ENCODE peak calls at places on chromosome 3, in five cellular contexts. I is H9, Q is neuronal stem cell, J is H1, D is IMR-90. N is an unnamed sample.

GRCh38 chr3:79040701-79041100 is 727.1 kb downstream of the ROBO1 start:
- DNase-seq in J (no peak), Q (no peak), D (peak; percentile 91), I (no peak), N (peak; percentile 68)

GRCh38 chr3:126394179-126394976 is at the start of gene CFAP100:
- DNase-seq in J (peak; percentile 85), D (peak; percentile 15), I (peak; percentile 88), Q (peak; percentile 80), N (peak; percentile 36)

GRCh38 chr3:175940881-175941280 is 1081.7 kb downstream of the NAALADL2 start:
- DNase-seq in D (no peak), Q (no peak), J (peak; percentile 64), I (peak; percentile 89), N (peak; percentile 18)

GRCh38 chr3:108552267-108553159 is 36.7 kb downstream of the CIP2A start:
- DNase-seq in J (no peak), Q (peak; percentile 31), I (no peak), D (peak; percentile 56), N (peak; percentile 86)

GRCh38 chr3:65878831-65879230 is 159.9 kb downstream of the MAGI1 start:
- DNase-seq in J (peak; percentile 50), I (peak; percentile 66), D (no peak), Q (no peak), N (no peak)

GRCh38 chr3:87694678-87695077 is 364.1 kb downstream of the CGGBP1 start:
- DNase-seq in Q (no peak), I (no peak), J (no peak), D (no peak), N (no peak)

GRCh38 chr3:123723527-123724168 is 138.8 kb upstream of the HACD2 start:
- DNase-seq in J (peak; percentile 76), D (peak; percentile 80), Q (peak; percentile 79), I (peak; percentile 75), N (peak; percentile 70)

GRCh38 chr3:40873934-40874699 is 325.2 kb upstream of the CTNNB1 start:
- DNase-seq in J (no peak), I (no peak), Q (no peak), D (no peak), N (no peak)

GRCh38 chr3:54772707-54773106 is 155.2 kb downstream of the LRTM1 start:
- DNase-seq in D (no peak), I (no peak), Q (peak; percentile 35), J (peak; percentile 23), N (peak; percentile 74)

GRCh38 chr3:42117175-42118008 is 26.2 kb downstream of the TRAK1 start:
- DNase-seq in J (peak; percentile 59), I (peak; percentile 77), D (peak; percentile 75), Q (no peak), N (peak; percentile 66)

GRCh38 chr3:120597445-120598049 is 1.4 kb downstream of the NDUFB4 start:
- DNase-seq in J (no peak), I (no peak), Q (no peak), D (no peak), N (no peak)

GRCh38 chr3:100891033-100891432 is 102.2 kb downstream of the ABI3BP start:
- DNase-seq in Q (no peak), D (peak; percentile 82), J (no peak), I (no peak), N (no peak)

GRCh38 chr3:112425858-112426750 is 73.2 kb downstream of the BTLA start:
- DNase-seq in D (no peak), J (no peak), I (no peak), Q (no peak), N (no peak)

DNA sequence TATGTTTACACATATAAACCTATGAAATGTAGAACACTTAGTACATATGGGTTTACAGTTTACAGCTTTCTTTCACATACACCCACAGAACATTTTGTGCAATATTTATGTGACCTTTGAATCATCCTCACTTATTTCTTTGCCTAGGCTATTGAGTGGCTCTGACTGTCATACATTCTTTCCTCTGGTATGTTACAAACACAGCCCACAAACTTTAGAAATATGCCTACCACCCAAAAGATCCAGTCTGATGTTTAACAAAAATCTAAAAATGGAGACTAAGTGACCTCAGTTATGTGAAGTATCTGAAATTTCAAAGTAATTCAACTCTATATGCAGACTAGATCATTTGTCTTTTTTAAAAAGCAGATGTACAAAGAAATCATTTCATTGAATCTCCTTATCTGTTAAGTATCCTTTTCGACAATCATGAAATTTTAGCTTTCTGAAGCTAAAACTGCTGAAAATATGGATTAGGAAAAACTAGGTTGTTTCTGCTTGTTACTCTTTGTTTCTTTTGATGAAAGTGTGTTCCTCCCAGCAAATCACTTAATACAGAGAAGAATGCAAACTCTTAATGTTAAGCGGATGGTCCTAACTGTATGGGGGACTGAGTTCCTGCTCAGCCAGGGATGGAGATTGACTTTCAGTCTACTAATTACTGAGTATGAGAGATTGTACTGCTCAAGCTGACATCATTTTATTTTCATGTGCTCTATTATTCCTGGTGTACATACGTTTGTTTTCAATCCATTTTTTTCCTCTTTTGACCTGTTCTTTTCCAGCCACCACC is 27.7 kb downstream of the CCDC54 start:
- DNase-seq in J (no peak), Q (no peak), I (no peak), D (peak; percentile 65), N (no peak)
- H2BK5ac ChIP-seq in J (no peak overlapping the region), Q (no peak overlapping the region), I (no peak overlapping the region), D (peak overlapping the region; percentile 95), N (no peak overlapping the region)

GRCh38 chr3:57952651-57953050 is 55.6 kb upstream of the FLNB start:
- DNase-seq in D (no peak), Q (no peak), I (no peak), J (no peak), N (no peak)
- H4K8ac ChIP-seq in D (peak overlapping the region; percentile 91), Q (no peak overlapping the region), I (no peak overlapping the region), J (no peak overlapping the region), N (peak overlapping the region; percentile 69)

GRCh38 chr3:129460572-129460971 is 20.5 kb downstream of the IFT122 start:
- DNase-seq in D (no peak), J (no peak), I (no peak), Q (no peak), N (no peak)
- H2BK5ac ChIP-seq in D (peak overlapping the region; percentile 11), J (no peak overlapping the region), I (no peak overlapping the region), Q (no peak overlapping the region), N (no peak overlapping the region)

DNA sequence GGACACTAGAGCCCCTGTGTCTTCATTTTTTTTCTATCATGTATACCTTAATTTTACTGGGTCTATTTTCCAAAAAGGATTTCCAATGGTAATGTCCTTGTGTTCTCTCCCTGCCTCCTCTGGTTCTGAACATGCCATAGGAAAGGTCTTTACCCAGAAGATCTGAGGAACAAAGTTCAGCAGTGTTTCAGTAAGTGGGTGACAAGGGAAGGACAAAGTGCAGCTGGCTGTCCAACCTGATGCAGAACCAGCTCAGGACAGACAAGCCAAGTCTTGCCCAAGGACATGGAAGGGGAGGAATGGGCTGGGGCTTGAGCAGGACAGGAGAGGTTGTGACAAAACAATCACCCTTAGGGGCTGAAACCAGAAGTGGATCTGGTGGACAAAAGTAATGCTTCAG is 61.2 kb upstream of the STRIT1 start:
- DNase-seq in D (no peak), J (no peak), Q (no peak), I (no peak), N (no peak)
- H4K8ac ChIP-seq in D (no peak overlapping the region), J (no peak overlapping the region), Q (no peak overlapping the region), I (no peak overlapping the region), N (no peak overlapping the region)

GRCh38 chr3:69052567-69052898 is 400 bp upstream of the TMF1 start:
- DNase-seq in D (no peak), Q (peak; percentile 14), I (no peak), J (no peak), N (no peak)

GRCh38 chr3:69048990-69049389 is 3.1 kb downstream of the TMF1 start:
- DNase-seq in Q (no peak), D (no peak), J (no peak), I (no peak), N (no peak)

GRCh38 chr3:69051796-69052566 is at the start of gene TMF1:
- DNase-seq in J (peak; percentile 97), D (peak; percentile 99), Q (peak; percentile 98), I (peak; percentile 98), N (peak; percentile 100)
- H2BK5ac ChIP-seq in J (peak within 1 kb of the TSS; percentile 60), D (peak within 1 kb of the TSS; percentile 92), Q (peak within 1 kb of the TSS; percentile 71), I (no peak within 1 kb of the TSS), N (peak within 1 kb of the TSS; percentile 52)

DNA sequence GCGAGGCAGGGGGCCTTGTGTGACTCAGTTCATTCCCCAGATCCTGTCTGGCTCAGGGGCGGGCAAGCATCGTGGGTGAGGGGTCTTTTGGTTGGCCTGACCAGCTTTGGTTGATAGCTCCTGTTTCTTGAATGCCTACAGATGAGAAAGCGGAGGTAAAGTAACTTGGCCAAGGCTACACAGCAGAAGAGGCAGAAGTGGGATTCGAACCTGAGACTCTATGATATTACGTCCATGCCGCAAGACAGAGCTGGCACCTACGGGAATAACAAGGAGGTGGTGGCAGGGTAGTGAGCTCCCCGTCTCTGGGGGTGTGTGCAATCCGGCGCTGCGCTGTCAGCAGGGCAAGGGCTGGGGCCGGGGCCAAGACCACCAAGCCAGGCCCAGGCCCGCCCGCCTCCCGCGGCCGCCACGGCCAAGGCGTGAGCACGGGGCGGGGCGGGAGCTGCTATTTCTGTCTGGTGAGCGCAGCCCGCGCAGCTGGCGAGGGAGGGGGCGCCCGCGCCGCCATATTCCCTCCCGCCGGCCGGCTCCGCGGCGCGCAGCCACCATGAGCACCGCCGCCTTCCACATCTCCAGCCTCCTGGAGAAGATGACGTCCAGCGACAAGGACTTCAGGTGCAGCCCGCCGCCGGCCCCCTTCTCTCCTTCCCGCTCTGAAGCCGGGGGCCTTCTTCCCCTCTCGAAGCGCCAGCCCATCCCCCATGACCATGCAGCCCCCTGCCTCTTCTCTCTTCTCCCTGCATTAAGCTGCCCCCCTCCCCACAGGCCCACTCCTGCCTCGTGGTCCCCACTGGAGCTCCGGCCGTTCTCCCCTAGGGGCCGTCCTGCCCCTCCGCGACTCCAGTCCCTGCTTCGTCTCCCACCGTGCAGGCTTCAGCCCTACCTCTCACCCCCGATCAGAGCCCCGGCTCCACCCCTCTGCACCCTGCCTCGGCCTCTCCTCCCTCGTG is at the start of gene CAND2:
- DNase-seq in D (peak; percentile 37), Q (peak; percentile 38), J (peak; percentile 71), I (peak; percentile 56), N (peak; percentile 52)
- H4K8ac ChIP-seq in D (peak within 1 kb of the TSS; percentile 86), Q (no peak within 1 kb of the TSS), J (peak within 1 kb of the TSS; percentile 88), I (no peak within 1 kb of the TSS), N (peak within 1 kb of the TSS; percentile 59)

GRCh38 chr3:196080997-196081833 is 675 bp downstream of the TFRC start:
- DNase-seq in J (peak; percentile 71), I (peak; percentile 39), Q (peak; percentile 42), D (peak; percentile 38), N (peak; percentile 50)
- H2BK5ac ChIP-seq in J (peak overlapping the region; percentile 97), I (peak overlapping the region; percentile 93), Q (no peak overlapping the region), D (peak overlapping the region; percentile 67), N (peak overlapping the region; percentile 36)